ENCODE peak calls at places on chromosomes 3 and 15, in nine cellular contexts. A is astrocyte of the cerebellum, G is AG04450, D is fibroblast of mammary gland, Y is cardiac fibroblast, U is H9, R is hepatocyte, W is Calu3, I is heart left ventricle. X is an unnamed sample.

GRCh38 chr3:50166309-50167019 is 11.3 kb downstream of the SEMA3F start:
- DNase-seq in A (no peak), G (no peak), D (no peak), Y (no peak), U (no peak), R (no peak), W (no peak), I (no peak), X (no peak)

GRCh38 chr15:90086868-90087268 is 15.4 kb downstream of the IDH2 start:
- DNase-seq in A (no peak), G (no peak), D (peak; percentile 54), Y (peak; percentile 52), U (peak; percentile 63), R (no peak), W (peak; percentile 72), I (no peak), X (peak; percentile 67)

GRCh38 chr15:69380100-69380725 is 33.9 kb upstream of the KIF23 start:
- DNase-seq in A (no peak), G (no peak), D (no peak), Y (peak; percentile 32), U (peak; percentile 73), R (no peak), W (peak; percentile 28), I (no peak), X (no peak)

GRCh38 chr3:132135628-132136333 is 101.0 kb upstream of the CPNE4 start:
- DNase-seq in A (peak; percentile 88), G (peak; percentile 95), D (peak; percentile 98), Y (peak; percentile 80), U (peak; percentile 38), R (peak; percentile 19), W (peak; percentile 80), I (no peak), X (no peak)

GRCh38 chr3:86708908-86709307 is 282.0 kb downstream of the VGLL3 start:
- DNase-seq in A (no peak), G (no peak), D (no peak), Y (no peak), U (no peak), R (no peak), W (no peak), I (no peak), X (no peak)

GRCh38 chr3:65030847-65031463 is 343.2 kb upstream of the ADAMTS9 start:
- DNase-seq in A (peak; percentile 80), G (no peak), D (peak; percentile 70), Y (peak; percentile 33), U (no peak), R (peak; percentile 32), W (peak; percentile 8), I (no peak), X (no peak)

GRCh38 chr15:64699767-64700388 is 75.5 kb downstream of the RBPMS2 start:
- DNase-seq in A (no peak), G (no peak), D (peak; percentile 31), Y (peak; percentile 74), U (peak; percentile 84), R (peak; percentile 62), W (no peak), I (peak; percentile 55), X (peak; percentile 63)

GRCh38 chr15:43872416-43873020 is 45.7 kb downstream of the WDR76 start:
- DNase-seq in A (peak; percentile 76), G (peak; percentile 51), D (peak; percentile 81), Y (peak; percentile 90), U (peak; percentile 62), R (peak; percentile 88), W (peak; percentile 48), I (no peak), X (peak; percentile 44)

GRCh38 chr15:51536965-51537574 is 85.5 kb downstream of the DMXL2 start:
- DNase-seq in A (peak; percentile 11), G (no peak), D (peak; percentile 45), Y (peak; percentile 57), U (no peak), R (peak; percentile 17), W (peak; percentile 4), I (no peak), X (no peak)

GRCh38 chr3:44883999-44884431 is 9.6 kb downstream of the TGM4 start:
- DNase-seq in A (peak; percentile 99), G (peak; percentile 77), D (peak; percentile 99), Y (peak; percentile 95), U (no peak), R (peak; percentile 40), W (peak; percentile 68), I (no peak), X (no peak)

GRCh38 chr3:16286161-16286560 is 21.1 kb downstream of the OXNAD1 start:
- DNase-seq in A (no peak), G (no peak), D (no peak), Y (no peak), U (no peak), R (no peak), W (no peak), I (no peak), X (no peak)

GRCh38 chr3:25587094-25587493 is 77.6 kb downstream of the TOP2B start:
- DNase-seq in A (no peak), G (no peak), D (no peak), Y (no peak), U (no peak), R (no peak), W (no peak), I (no peak), X (no peak)

GRCh38 chr3:124053871-124054270 is 61.9 kb upstream of the ROPN1 start:
- DNase-seq in A (no peak), G (no peak), D (no peak), Y (no peak), U (no peak), R (no peak), W (no peak), I (no peak), X (no peak)

GRCh38 chr3:197302696-197303341 is 4.4 kb upstream of the DLG1 start:
- DNase-seq in A (no peak), G (no peak), D (peak; percentile 87), Y (peak; percentile 56), U (no peak), R (peak; percentile 13), W (no peak), I (no peak), X (no peak)

GRCh38 chr15:42091753-42092665 is 2.4 kb downstream of the PLA2G4D start:
- DNase-seq in A (no peak), G (no peak), D (no peak), Y (no peak), U (peak; percentile 58), R (no peak), W (no peak), I (no peak), X (no peak)

GRCh38 chr3:16101295-16102186 is 72.9 kb upstream of the GALNT15 start:
- DNase-seq in A (no peak), G (no peak), D (peak; percentile 69), Y (no peak), U (no peak), R (peak; percentile 77), W (peak; percentile 85), I (no peak), X (no peak)

GRCh38 chr15:94086360-94086759 is 145.0 kb upstream of the MCTP2 start:
- DNase-seq in A (no peak), G (peak; percentile 32), D (peak; percentile 68), Y (no peak), U (no peak), R (no peak), W (no peak), I (no peak), X (no peak)

GRCh38 chr3:175335229-175335628 is 476.1 kb downstream of the NAALADL2 start:
- DNase-seq in A (no peak), G (peak; percentile 4), D (no peak), Y (no peak), U (no peak), R (no peak), W (no peak), I (no peak), X (no peak)

GRCh38 chr3:123789760-123790159 is 94.4 kb downstream of the MYLK start:
- DNase-seq in A (no peak), G (no peak), D (no peak), Y (peak; percentile 37), U (no peak), R (no peak), W (no peak), I (no peak), X (no peak)

GRCh38 chr3:53796161-53796560 is 50.1 kb downstream of the CHDH start:
- DNase-seq in A (no peak), G (no peak), D (no peak), Y (no peak), U (no peak), R (no peak), W (no peak), I (peak; percentile 43), X (peak; percentile 80)

GRCh38 chr3:53579636-53580035 is 85.2 kb downstream of the CACNA1D start:
- DNase-seq in A (no peak), G (no peak), D (no peak), Y (no peak), U (no peak), R (no peak), W (no peak), I (no peak), X (no peak)

GRCh38 chr15:96764501-96764900 is 434.0 kb downstream of the NR2F2 start:
- DNase-seq in A (no peak), G (no peak), D (no peak), Y (no peak), U (no peak), R (no peak), W (no peak), I (no peak), X (no peak)

GRCh38 chr15:86256628-86257027 is 177.0 kb downstream of the AGBL1 start:
- DNase-seq in A (no peak), G (no peak), D (no peak), Y (no peak), U (no peak), R (no peak), W (no peak), I (no peak), X (no peak)
- TF ChIP-seq CTCF in A (no peak), G (no peak), D (no peak), Y (no peak), U (no peak), R (no peak), W (no peak), I (no peak), X (no peak)

GRCh38 chr3:8990266-8991215 is 27.3 kb upstream of the RAD18 start:
- DNase-seq in A (peak; percentile 76), G (peak; percentile 82), D (peak; percentile 42), Y (peak; percentile 28), U (no peak), R (peak; percentile 68), W (no peak), I (no peak), X (no peak)
- TF ChIP-seq CTCF in A (no peak), G (peak; percentile 21), D (no peak), Y (no peak), U (no peak), R (no peak), W (no peak), I (no peak), X (no peak)

DNA sequence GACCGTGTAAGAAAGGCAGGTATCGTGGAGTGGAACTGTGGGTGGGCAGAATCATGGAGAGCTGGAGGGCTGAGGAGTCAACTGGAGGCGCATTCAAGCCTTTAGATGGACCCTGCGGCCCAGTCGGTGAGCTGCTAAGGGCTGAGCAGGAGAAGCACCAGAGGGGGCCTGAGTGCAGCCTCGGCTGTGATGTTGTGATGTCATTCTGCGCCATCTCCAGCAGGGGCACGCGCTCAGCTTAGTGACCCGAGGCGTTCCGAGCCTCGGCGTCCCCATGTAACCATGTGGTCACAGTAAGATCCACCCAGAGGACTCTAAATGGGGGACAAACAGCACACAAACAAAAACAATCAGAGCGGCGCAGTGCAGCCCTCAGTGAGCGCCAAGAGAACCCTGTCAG is 76.8 kb downstream of the VGLL4 start:
- DNase-seq in A (no peak), G (no peak), D (no peak), Y (no peak), U (peak; percentile 64), R (no peak), W (no peak), I (no peak), X (no peak)
- TF ChIP-seq CTCF in A (no peak), G (no peak), D (no peak), Y (peak; percentile 3), U (peak; percentile 53), R (no peak), W (no peak), I (no peak), X (peak; percentile 35)

GRCh38 chr15:75921732-75922703 is 18.3 kb downstream of the FBXO22 start:
- DNase-seq in A (peak; percentile 37), G (no peak), D (peak; percentile 94), Y (peak; percentile 85), U (no peak), R (peak; percentile 74), W (peak; percentile 22), I (no peak), X (peak; percentile 26)
- TF ChIP-seq CTCF in A (peak; percentile 51), G (peak; percentile 41), D (peak; percentile 43), Y (peak; percentile 48), U (peak; percentile 74), R (peak; percentile 64), W (peak; percentile 18), I (peak; percentile 48), X (no peak)